ENCODE peak calls at places on chromosome 3, in eight cellular contexts. Z is A549, E is GM12878, F is K562, R is Panc1, Y is GM23338, O is HCT116, X is SK-N-SH. S is an unnamed sample.

GRCh38 chr3:190258634-190259033 is 63.6 kb downstream of the CLDN1 start:
- DNase-seq in E (no peak), X (no peak), Z (no peak), Y (no peak), F (no peak), R (no peak), O (no peak), S (no peak)

GRCh38 chr3:151895881-151896661 is 22.6 kb downstream of the SUCNR1 start:
- DNase-seq in E (no peak), X (no peak), F (no peak), O (no peak), Y (no peak), Z (no peak), R (no peak), S (no peak)

GRCh38 chr3:47802734-47803477 is at the start of gene DHX30:
- DNase-seq in X (peak), R (no peak), E (no peak), F (peak), O (no peak), Y (peak), Z (peak), S (peak)

GRCh38 chr3:196559826-196560225 is 8.5 kb downstream of the WDR53 start:
- DNase-seq in O (no peak), X (no peak), Z (no peak), F (no peak), E (no peak), R (no peak), Y (no peak), S (no peak)

GRCh38 chr3:14303336-14304100 is 98.9 kb upstream of the SLC6A6 start:
- DNase-seq in O (no peak), E (no peak), Y (no peak), X (no peak), R (no peak), Z (no peak), F (no peak), S (no peak)

GRCh38 chr3:132726341-132726823 is 4.2 kb upstream of the NPHP3 start:
- DNase-seq in O (no peak), Z (peak), Y (peak), E (no peak), X (peak), F (peak), R (no peak), S (peak)

GRCh38 chr3:15815696-15816095 is 17.9 kb upstream of the ANKRD28 start:
- DNase-seq in E (no peak), O (peak), F (no peak), R (no peak), Z (peak), X (peak), Y (no peak), S (no peak)

GRCh38 chr3:42572278-42572677 is 9.5 kb downstream of the SEC22C start:
- DNase-seq in E (no peak), Y (peak), O (peak), Z (peak), X (peak), F (peak), R (no peak), S (peak)

GRCh38 chr3:157417247-157417646 is 19.4 kb upstream of the PTX3 start:
- DNase-seq in F (no peak), X (no peak), R (no peak), Z (no peak), O (no peak), Y (no peak), E (no peak), S (no peak)

GRCh38 chr3:171213907-171214306 is 187.4 kb upstream of the SLC2A2 start:
- DNase-seq in R (no peak), F (no peak), O (no peak), Y (no peak), X (no peak), Z (no peak), E (no peak), S (no peak)

GRCh38 chr3:133987136-133987535 is 42.6 kb downstream of the SLCO2A1 start:
- DNase-seq in Y (no peak), X (no peak), R (no peak), F (no peak), O (no peak), Z (no peak), E (no peak), S (no peak)

GRCh38 chr3:177201707-177202397 is 4.6 kb upstream of the TBL1XR1 start:
- DNase-seq in F (no peak), Z (no peak), Y (no peak), R (no peak), O (no peak), E (peak), X (no peak), S (peak)

GRCh38 chr3:194741916-194742315 is 56.2 kb downstream of the FAM43A start:
- DNase-seq in Y (no peak), Z (no peak), O (no peak), F (no peak), R (no peak), E (no peak), X (no peak), S (no peak)

GRCh38 chr3:51031666-51032065 is 353.4 kb upstream of the MANF start:
- DNase-seq in X (no peak), Y (no peak), F (no peak), Z (no peak), O (no peak), E (no peak), R (no peak), S (no peak)

GRCh38 chr3:163939926-163940325 is 1138.4 kb downstream of the SI start:
- DNase-seq in F (no peak), O (peak), X (no peak), R (no peak), E (no peak), Z (no peak), Y (peak), S (no peak)

GRCh38 chr3:36765104-36765503 is 751 bp upstream of the DCLK3 start:
- DNase-seq in O (no peak), E (no peak), R (no peak), F (no peak), Y (no peak), X (peak), Z (no peak), S (no peak)

DNA sequence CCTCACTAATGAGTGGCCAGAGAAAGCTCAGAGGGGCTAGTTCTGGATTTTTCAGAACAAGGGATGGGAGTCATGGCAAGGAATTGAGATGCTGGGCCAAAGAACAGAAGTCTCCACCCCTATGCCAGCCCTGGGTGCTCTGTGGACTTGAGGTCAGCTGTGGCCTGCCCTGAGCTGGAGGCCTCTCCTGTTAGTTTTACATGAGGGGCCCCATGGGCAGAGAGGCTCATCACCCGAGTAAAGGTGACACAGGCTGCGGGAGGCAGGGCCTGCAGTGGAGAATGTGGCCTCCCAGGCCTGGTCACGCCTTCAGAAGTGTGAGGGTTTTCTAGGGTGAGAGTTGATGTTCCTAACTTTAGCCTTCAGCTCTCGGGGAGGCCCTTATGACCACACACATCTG is 44.9 kb downstream of the ABHD5 start:
- DNase-seq in F (no peak), X (no peak), O (no peak), Z (no peak), Y (no peak), E (no peak), R (no peak), S (no peak)
- TF ChIP-seq REST in F (no peak), X (no peak), O (no peak), Z (no peak), Y (no peak), E (no peak), R (no peak), S (no peak)

GRCh38 chr3:114711321-114711891 is 417.6 kb downstream of the TIGIT start:
- DNase-seq in X (no peak), O (no peak), Z (no peak), E (no peak), F (no peak), Y (no peak), R (no peak), S (no peak)

GRCh38 chr3:114706591-114707224 is 412.9 kb downstream of the TIGIT start:
- DNase-seq in F (peak), R (no peak), O (peak), X (no peak), E (no peak), Z (peak), Y (no peak), S (no peak)

GRCh38 chr3:114712728-114713492 is 419.1 kb downstream of the TIGIT start:
- DNase-seq in X (no peak), F (no peak), Y (no peak), E (no peak), O (no peak), R (no peak), Z (no peak), S (no peak)

GRCh38 chr3:114707225-114707860 is 413.5 kb downstream of the TIGIT start:
- DNase-seq in O (peak), Y (no peak), Z (no peak), R (no peak), X (no peak), F (no peak), E (no peak), S (no peak)

DNA sequence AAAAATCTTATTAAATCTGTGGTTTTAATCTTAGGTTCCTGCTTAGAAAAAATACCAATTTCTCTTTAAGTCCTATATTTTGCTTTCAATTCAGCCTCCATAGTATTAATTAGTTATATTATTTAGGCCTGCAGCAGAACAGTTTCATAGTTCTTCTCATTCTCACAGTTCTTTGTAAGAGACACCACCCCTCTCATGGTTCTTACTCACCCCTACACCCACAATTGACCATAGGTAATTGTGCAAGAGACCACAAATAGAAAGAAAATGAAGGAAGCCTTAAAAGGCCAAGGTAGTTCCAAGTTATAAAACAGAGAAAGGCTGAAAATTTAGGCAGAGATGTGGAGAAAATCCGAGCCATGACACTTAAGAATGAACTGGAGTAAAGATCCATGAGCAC is 415.3 kb downstream of the TIGIT start:
- DNase-seq in O (no peak), Y (no peak), Z (no peak), X (no peak), E (no peak), R (no peak), F (no peak), S (peak)
- TF ChIP-seq REST in O (no peak), Y (no peak), Z (no peak), X (no peak), E (no peak), R (no peak), F (no peak), S (no peak)

GRCh38 chr3:186651678-186652215 is 11.5 kb downstream of the FETUB start:
- DNase-seq in O (no peak), E (no peak), R (no peak), F (no peak), Y (no peak), Z (no peak), X (no peak), S (no peak)

GRCh38 chr3:186648851-186649250 is 8.7 kb downstream of the FETUB start:
- DNase-seq in X (no peak), Y (no peak), E (no peak), F (no peak), O (no peak), R (no peak), Z (no peak), S (no peak)

GRCh38 chr3:186653079-186653710 is 12.6 kb upstream of the HRG start:
- DNase-seq in R (no peak), Y (no peak), O (no peak), X (peak), F (no peak), E (peak), Z (no peak), S (no peak)

DNA sequence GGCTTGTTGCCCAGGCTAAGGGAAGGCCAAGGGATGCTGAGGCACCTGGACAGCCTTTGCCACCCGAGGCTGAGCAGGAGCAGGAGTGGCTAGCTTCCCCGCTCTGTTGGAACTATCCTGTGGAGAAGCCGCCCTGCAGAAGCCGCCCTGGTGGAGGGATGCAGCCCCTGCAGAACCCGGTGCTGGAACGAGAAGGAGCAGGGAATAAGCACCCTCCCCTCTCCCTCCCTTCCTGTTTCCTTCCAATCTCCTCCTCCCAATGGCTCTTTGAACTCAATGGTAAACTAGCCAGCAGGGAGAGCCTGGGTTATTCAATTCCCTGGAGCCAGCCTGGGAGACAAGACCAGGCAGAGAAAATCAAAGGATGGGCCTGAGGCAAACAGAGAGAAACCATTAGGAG is 11.8 kb upstream of the HRG start:
- DNase-seq in Y (peak), X (peak), E (no peak), O (peak), F (peak), R (no peak), Z (peak), S (no peak)
- TF ChIP-seq REST in Y (no peak), X (no peak), E (no peak), O (no peak), F (no peak), R (no peak), Z (no peak), S (no peak)

GRCh38 chr3:179020112-179020511 is 51.5 kb downstream of the ZMAT3 start:
- DNase-seq in E (no peak), Y (no peak), Z (no peak), O (no peak), F (no peak), R (no peak), X (no peak), S (no peak)
- TF ChIP-seq REST in E (no peak), Y (no peak), Z (no peak), O (no peak), F (no peak), R (no peak), X (no peak), S (no peak)

GRCh38 chr3:31917303-31917903 is 63.7 kb downstream of the OSBPL10 start:
- DNase-seq in Y (peak), E (peak), R (no peak), Z (no peak), F (no peak), X (no peak), O (no peak), S (no peak)
- TF ChIP-seq REST in Y (no peak), E (no peak), R (no peak), Z (no peak), F (no peak), X (no peak), O (no peak), S (no peak)

DNA sequence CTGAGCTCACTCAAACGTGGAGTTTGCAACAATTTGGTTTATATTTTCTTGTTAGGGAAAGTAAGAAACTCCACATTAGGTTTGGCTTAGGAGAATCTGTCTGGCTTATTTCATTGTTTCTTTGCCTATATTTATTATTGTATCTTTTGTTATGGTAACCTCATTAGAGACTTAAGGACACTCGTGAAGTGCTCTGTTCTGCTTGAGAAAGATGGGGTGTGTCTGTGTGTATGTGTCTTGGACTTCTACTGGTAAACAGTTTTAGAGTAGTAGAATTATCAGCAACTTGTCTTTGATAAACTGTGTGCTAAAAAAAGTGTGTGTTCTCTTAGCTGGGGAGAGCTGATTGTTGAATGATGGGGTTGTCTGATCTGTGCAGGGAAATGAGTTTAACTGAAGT is 306.5 kb downstream of the RBMS3 start:
- DNase-seq in F (no peak), E (no peak), Y (no peak), Z (no peak), X (no peak), O (no peak), R (no peak), S (no peak)
- TF ChIP-seq REST in F (no peak), E (no peak), Y (no peak), Z (no peak), X (no peak), O (no peak), R (no peak), S (no peak)

DNA sequence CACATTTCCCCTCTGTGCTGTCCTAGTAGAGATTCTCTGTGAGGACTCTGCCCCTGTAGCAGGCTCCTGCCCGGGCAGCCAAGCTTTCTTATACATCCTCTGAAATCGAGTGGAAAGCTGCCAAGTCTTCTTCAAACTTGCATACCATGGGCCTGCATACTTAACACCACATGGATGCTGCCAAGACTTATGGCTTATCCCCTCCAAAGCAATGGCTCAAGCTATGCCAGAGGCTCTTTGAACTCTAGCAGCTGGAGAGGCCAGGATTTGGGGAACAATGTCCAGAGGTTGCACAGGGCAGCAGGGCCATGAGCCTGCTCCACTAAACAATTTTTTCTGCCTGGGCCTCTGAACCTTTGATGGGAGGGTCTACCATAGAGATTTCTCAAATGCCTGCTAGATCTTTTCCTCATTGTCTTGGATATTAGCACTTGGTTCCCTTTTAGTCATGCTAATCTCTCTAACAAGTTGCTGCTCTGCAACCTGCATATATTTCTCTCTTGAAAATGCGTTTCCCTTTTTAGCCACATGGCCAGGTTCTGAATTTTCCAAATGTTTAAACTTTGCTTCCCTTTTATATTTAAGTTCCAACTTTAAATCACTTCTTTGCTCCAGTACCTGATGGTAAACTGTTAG is 6.1 kb upstream of the PLSCR4 start:
- DNase-seq in X (no peak), O (no peak), E (no peak), F (no peak), R (no peak), Z (no peak), Y (peak), S (no peak)
- TF ChIP-seq REST in X (no peak), O (no peak), E (no peak), F (no peak), R (no peak), Z (no peak), Y (no peak), S (no peak)

GRCh38 chr3:191473766-191474198 is 12.8 kb downstream of the PYDC2 start:
- DNase-seq in Z (no peak), Y (no peak), R (no peak), X (no peak), E (no peak), O (no peak), F (peak), S (no peak)

GRCh38 chr3:191470543-191470942 is 9.6 kb downstream of the PYDC2 start:
- DNase-seq in Z (no peak), O (no peak), R (no peak), F (no peak), Y (no peak), E (no peak), X (no peak), S (no peak)

DNA sequence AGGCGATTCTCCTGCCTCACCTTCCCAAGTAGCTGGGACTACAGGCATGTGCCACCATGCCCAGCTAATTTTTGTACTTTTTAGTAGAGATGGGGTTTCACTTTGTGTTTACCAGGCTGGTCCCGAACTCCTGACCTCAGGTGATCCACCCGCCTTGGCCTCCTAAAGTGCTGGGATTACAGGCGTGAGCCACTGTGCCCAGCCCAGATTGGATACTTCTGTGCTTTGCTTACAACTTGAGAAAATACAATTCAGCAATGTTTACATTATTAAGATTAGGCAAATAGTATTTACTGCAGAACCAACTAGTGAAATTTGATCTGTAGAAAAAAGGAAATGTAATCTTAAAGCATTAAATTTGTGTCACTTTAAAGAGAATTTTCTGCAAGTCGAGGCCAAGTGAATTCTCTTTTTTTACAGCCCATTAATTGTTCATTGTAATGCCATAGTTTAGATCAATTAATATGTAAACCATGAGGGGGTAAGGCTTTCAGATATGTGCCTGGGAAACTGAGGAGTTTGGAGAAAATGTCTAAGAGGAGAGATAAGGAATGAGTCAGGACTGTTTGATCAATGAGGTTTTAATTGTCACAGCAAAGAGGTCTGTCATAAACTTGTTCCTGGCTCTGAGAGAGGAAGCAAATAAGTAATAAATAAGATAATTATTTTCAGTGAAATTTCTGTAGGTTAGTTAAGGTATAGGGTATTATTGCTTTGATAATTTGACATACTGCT is 15.3 kb downstream of the PYDC2 start:
- DNase-seq in E (no peak), Z (no peak), Y (no peak), O (peak), X (no peak), F (no peak), R (no peak), S (no peak)
- TF ChIP-seq REST in E (no peak), Z (no peak), Y (no peak), O (no peak), X (no peak), F (no peak), R (no peak), S (no peak)

DNA sequence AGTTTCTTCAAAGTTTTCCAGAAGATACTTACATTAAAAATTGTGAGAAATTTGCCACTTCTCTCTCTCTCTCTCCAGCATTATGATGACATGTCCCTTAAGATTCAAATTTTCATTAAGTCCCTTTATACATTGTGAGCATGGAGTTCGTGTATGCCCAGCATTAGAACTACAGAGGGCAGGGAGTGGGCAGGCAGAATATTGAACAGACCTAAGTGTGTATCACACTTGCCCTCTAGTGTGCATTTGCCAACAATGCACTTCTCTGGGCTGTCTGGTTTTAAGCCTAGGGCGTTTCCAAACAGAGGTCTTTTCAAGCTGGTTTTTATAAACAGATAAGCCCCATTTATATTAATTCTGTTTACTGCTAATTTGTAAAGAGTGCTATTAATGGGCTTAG is 28.3 kb upstream of the CMSS1 start:
- DNase-seq in R (no peak), Y (peak), Z (peak), X (peak), F (peak), E (no peak), O (peak), S (no peak)
- TF ChIP-seq REST in R (no peak), Y (no peak), Z (no peak), X (no peak), F (no peak), E (no peak), O (no peak), S (no peak)